ENCODE peak calls at places on chromosomes 16 and 17, in seven cellular contexts. O is EH; L is adipocyte; M is stromal cell of bone marrow; B is AG10803; U is stimulated activated CD8-positive, alpha-beta memory T cell treated with anti-CD3 and anti-CD28 coated beads, Interleukin-4, amount 100 ng/mL, for 48 hours; A is hepatic stellate cell. E is an unnamed sample.

GRCh38 chr16:19936431-19936830 is 51.8 kb upstream of the GPRC5B start:
- DNase-seq in O (no peak), L (no peak), M (no peak), B (no peak), U (no peak), A (no peak), E (no peak)

GRCh38 chr16:66728117-66728787 is 23.2 kb downstream of the DYNC1LI2 start:
- DNase-seq in O (peak), L (peak), M (peak), B (peak), U (no peak), A (peak), E (peak)

GRCh38 chr16:9148376-9149015 is 57.1 kb downstream of the HAPSTR1 start:
- DNase-seq in O (no peak), L (no peak), M (no peak), B (no peak), U (no peak), A (no peak), E (no peak)

GRCh38 chr16:75029854-75030253 is 31.0 kb downstream of the ZNRF1 start:
- DNase-seq in O (peak), L (peak), M (no peak), B (peak), U (no peak), A (peak), E (peak)

GRCh38 chr17:57956311-57957119 is 1.3 kb upstream of the CUEDC1 start:
- DNase-seq in O (no peak), L (no peak), M (no peak), B (no peak), U (peak), A (no peak), E (no peak)

GRCh38 chr17:44102845-44103622 is 20.4 kb downstream of the HDAC5 start:
- DNase-seq in O (no peak), L (no peak), M (no peak), B (no peak), U (no peak), A (no peak), E (no peak)

GRCh38 chr17:77419547-77420475 is 279.0 kb downstream of the SEC14L1 start:
- DNase-seq in O (peak), L (no peak), M (no peak), B (peak), U (no peak), A (no peak), E (peak)

GRCh38 chr16:55809386-55809785 is 23.5 kb downstream of the CES1 start:
- DNase-seq in O (no peak), L (no peak), M (no peak), B (no peak), U (no peak), A (no peak), E (no peak)

GRCh38 chr16:12318661-12319463 is 342.3 kb downstream of the SNX29 start:
- DNase-seq in O (peak), L (no peak), M (no peak), B (peak), U (no peak), A (no peak), E (peak)

GRCh38 chr16:22413819-22414218 is 39.4 kb upstream of the CDR2 start:
- DNase-seq in O (no peak), L (no peak), M (no peak), B (no peak), U (no peak), A (no peak), E (no peak)

GRCh38 chr17:42872251-42872965 is 21.4 kb downstream of the AOC3 start:
- DNase-seq in O (no peak), L (no peak), M (no peak), B (no peak), U (no peak), A (no peak), E (no peak)

E was measured in EL.